ENCODE peak calls at places on chromosome 3, in six cellular contexts. One of them, this sample, is unnamed.

GRCh38 chr3:13866406-13866965 is 13.4 kb downstream of the WNT7A start:
- DNase-seq in left lung: no peak
- DNase-seq in heart left ventricle: no peak
- DNase-seq in thoracic aorta: no peak
- DNase-seq in HFFc6: no peak
- DNase-seq in GM12865: no peak
- DNase-seq in this sample: no peak

GRCh38 chr3:127800508-127800907 is 21.8 kb downstream of the MGLL start:
- DNase-seq in GM12865: peak
- DNase-seq in thoracic aorta: no peak
- DNase-seq in HFFc6: peak
- DNase-seq in left lung: no peak
- DNase-seq in heart left ventricle: no peak
- DNase-seq in this sample: no peak

GRCh38 chr3:182238141-182238540 is 526.4 kb downstream of the SOX2 start:
- DNase-seq in left lung: peak
- DNase-seq in HFFc6: no peak
- DNase-seq in heart left ventricle: peak
- DNase-seq in thoracic aorta: no peak
- DNase-seq in GM12865: no peak
- DNase-seq in this sample: no peak

GRCh38 chr3:87351913-87352312 is 75.5 kb upstream of the POU1F1 start:
- DNase-seq in heart left ventricle: no peak
- DNase-seq in thoracic aorta: no peak
- DNase-seq in HFFc6: no peak
- DNase-seq in left lung: no peak
- DNase-seq in GM12865: no peak
- DNase-seq in this sample: no peak

GRCh38 chr3:114214542-114215341 is 22.6 kb downstream of the ZNF80 start:
- DNase-seq in HFFc6: no peak
- DNase-seq in left lung: no peak
- DNase-seq in thoracic aorta: no peak
- DNase-seq in heart left ventricle: no peak
- DNase-seq in GM12865: peak
- DNase-seq in this sample: no peak

GRCh38 chr3:156981005-156981404 is 154.9 kb downstream of the LEKR1 start:
- DNase-seq in left lung: no peak
- DNase-seq in GM12865: no peak
- DNase-seq in HFFc6: no peak
- DNase-seq in heart left ventricle: no peak
- DNase-seq in thoracic aorta: no peak
- DNase-seq in this sample: no peak

GRCh38 chr3:14884665-14885064 is 62.7 kb upstream of the NR2C2 start:
- DNase-seq in left lung: no peak
- DNase-seq in heart left ventricle: no peak
- DNase-seq in HFFc6: no peak
- DNase-seq in GM12865: no peak
- DNase-seq in thoracic aorta: no peak
- DNase-seq in this sample: no peak

GRCh38 chr3:67635257-67635656 is 19.2 kb downstream of the SUCLG2 start:
- DNase-seq in HFFc6: peak
- DNase-seq in thoracic aorta: no peak
- DNase-seq in GM12865: peak
- DNase-seq in heart left ventricle: no peak
- DNase-seq in left lung: no peak
- DNase-seq in this sample: no peak

GRCh38 chr3:30659270-30660127 is 53.1 kb downstream of the TGFBR2 start:
- DNase-seq in thoracic aorta: no peak
- DNase-seq in heart left ventricle: peak
- DNase-seq in GM12865: no peak
- DNase-seq in left lung: no peak
- DNase-seq in HFFc6: peak
- DNase-seq in this sample: no peak

GRCh38 chr3:9552252-9552999 is 1.2 kb downstream of the LHFPL4 start:
- DNase-seq in heart left ventricle: peak
- DNase-seq in thoracic aorta: no peak
- DNase-seq in HFFc6: no peak
- DNase-seq in left lung: no peak
- DNase-seq in GM12865: peak
- DNase-seq in this sample: no peak

GRCh38 chr3:104198136-104198535 is 1168.6 kb upstream of the ALCAM start:
- DNase-seq in left lung: no peak
- DNase-seq in heart left ventricle: no peak
- DNase-seq in GM12865: no peak
- DNase-seq in thoracic aorta: no peak
- DNase-seq in HFFc6: no peak
- DNase-seq in this sample: no peak

GRCh38 chr3:78154521-78155186 is 1114.8 kb downstream of the ROBO2 start:
- DNase-seq in heart left ventricle: no peak
- DNase-seq in GM12865: no peak
- DNase-seq in HFFc6: no peak
- DNase-seq in thoracic aorta: no peak
- DNase-seq in left lung: no peak
- DNase-seq in this sample: no peak

GRCh38 chr3:116445291-116445841 is at the start of gene LSAMP:
- DNase-seq in thoracic aorta: no peak
- DNase-seq in HFFc6: no peak
- DNase-seq in left lung: no peak
- DNase-seq in heart left ventricle: no peak
- DNase-seq in GM12865: no peak
- DNase-seq in this sample: peak

GRCh38 chr3:14646589-14647413 is 4.8 kb upstream of the CCDC174 start:
- DNase-seq in left lung: no peak
- DNase-seq in heart left ventricle: no peak
- DNase-seq in HFFc6: no peak
- DNase-seq in GM12865: no peak
- DNase-seq in thoracic aorta: no peak
- DNase-seq in this sample: no peak

GRCh38 chr3:178385280-178385952 is 150.8 kb upstream of the KCNMB2 start:
- DNase-seq in left lung: no peak
- DNase-seq in thoracic aorta: no peak
- DNase-seq in heart left ventricle: no peak
- DNase-seq in GM12865: peak
- DNase-seq in HFFc6: peak
- DNase-seq in this sample: no peak

GRCh38 chr3:149657796-149658443 is at the start of gene WWTR1:
- DNase-seq in heart left ventricle: peak
- DNase-seq in left lung: peak
- DNase-seq in HFFc6: peak
- DNase-seq in GM12865: peak
- DNase-seq in thoracic aorta: peak
- DNase-seq in this sample: peak

GRCh38 chr3:72320911-72321385 is 527.3 kb downstream of the SHQ1 start:
- DNase-seq in heart left ventricle: peak
- DNase-seq in left lung: no peak
- DNase-seq in GM12865: no peak
- DNase-seq in thoracic aorta: no peak
- DNase-seq in HFFc6: no peak
- DNase-seq in this sample: no peak

GRCh38 chr3:8846176-8846575 is 76.8 kb upstream of the OXTR start:
- DNase-seq in GM12865: no peak
- DNase-seq in left lung: no peak
- DNase-seq in HFFc6: no peak
- DNase-seq in heart left ventricle: no peak
- DNase-seq in thoracic aorta: no peak
- DNase-seq in this sample: no peak

GRCh38 chr3:192022412-192022811 is 561.4 kb downstream of the PYDC2 start:
- DNase-seq in heart left ventricle: no peak
- DNase-seq in thoracic aorta: no peak
- DNase-seq in GM12865: no peak
- DNase-seq in left lung: no peak
- DNase-seq in HFFc6: peak
- DNase-seq in this sample: no peak

GRCh38 chr3:38001456-38002081 is 11.0 kb downstream of the VILL start:
- DNase-seq in thoracic aorta: no peak
- DNase-seq in heart left ventricle: peak
- DNase-seq in left lung: no peak
- DNase-seq in HFFc6: no peak
- DNase-seq in GM12865: no peak
- DNase-seq in this sample: no peak

GRCh38 chr3:84980011-84980410 is 21.2 kb downstream of the CADM2 start:
- DNase-seq in heart left ventricle: no peak
- DNase-seq in thoracic aorta: no peak
- DNase-seq in GM12865: no peak
- DNase-seq in left lung: peak
- DNase-seq in HFFc6: no peak
- DNase-seq in this sample: no peak

GRCh38 chr3:99246010-99246654 is 344.6 kb upstream of the DCBLD2 start:
- DNase-seq in left lung: no peak
- DNase-seq in GM12865: no peak
- DNase-seq in heart left ventricle: no peak
- DNase-seq in thoracic aorta: no peak
- DNase-seq in HFFc6: peak
- DNase-seq in this sample: no peak

GRCh38 chr3:65761890-65762605 is 276.7 kb downstream of the MAGI1 start:
- DNase-seq in heart left ventricle: no peak
- DNase-seq in thoracic aorta: no peak
- DNase-seq in HFFc6: no peak
- DNase-seq in left lung: no peak
- DNase-seq in GM12865: no peak
- DNase-seq in this sample: no peak

GRCh38 chr3:126542340-126543241 is 16.1 kb downstream of the C3orf22 start:
- DNase-seq in heart left ventricle: peak
- DNase-seq in GM12865: no peak
- DNase-seq in HFFc6: no peak
- DNase-seq in left lung: peak
- DNase-seq in thoracic aorta: no peak
- DNase-seq in this sample: peak

GRCh38 chr3:82618594-82618993 is 857.1 kb upstream of the GBE1 start:
- DNase-seq in thoracic aorta: no peak
- DNase-seq in HFFc6: no peak
- DNase-seq in GM12865: no peak
- DNase-seq in left lung: no peak
- DNase-seq in heart left ventricle: no peak
- DNase-seq in this sample: no peak

GRCh38 chr3:127628788-127629456 is at the start of gene PODXL2:
- DNase-seq in HFFc6: no peak
- DNase-seq in left lung: peak
- DNase-seq in GM12865: peak
- DNase-seq in heart left ventricle: peak
- DNase-seq in thoracic aorta: no peak
- DNase-seq in this sample: no peak

GRCh38 chr3:89419647-89420141 is 312.3 kb downstream of the EPHA3 start:
- DNase-seq in left lung: no peak
- DNase-seq in heart left ventricle: peak
- DNase-seq in HFFc6: no peak
- DNase-seq in thoracic aorta: no peak
- DNase-seq in GM12865: no peak
- DNase-seq in this sample: no peak

GRCh38 chr3:138567403-138567802 is 26.7 kb downstream of the CEP70 start:
- DNase-seq in HFFc6: no peak
- DNase-seq in left lung: no peak
- DNase-seq in GM12865: no peak
- DNase-seq in thoracic aorta: no peak
- DNase-seq in heart left ventricle: no peak
- DNase-seq in this sample: no peak

DNA sequence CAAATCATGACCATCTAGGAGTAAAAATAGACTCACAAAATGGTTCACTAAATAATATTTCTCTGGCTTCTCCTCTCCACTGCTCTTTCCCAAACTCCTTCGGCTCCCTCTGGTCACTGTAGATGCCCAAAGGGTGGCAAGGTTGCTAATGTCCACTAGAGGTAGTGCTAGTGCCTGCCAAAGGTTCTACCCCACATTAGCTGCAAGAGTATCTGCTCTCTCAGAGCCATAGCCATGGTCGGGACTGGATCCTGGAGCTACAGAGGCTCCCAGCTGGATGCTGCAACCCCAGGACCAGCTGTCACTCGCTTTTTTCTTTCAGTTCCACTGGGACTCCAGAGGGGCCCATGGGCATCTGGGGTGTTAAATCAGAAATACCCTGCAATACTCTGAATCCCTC is 8.5 kb downstream of the HTR3D start:
- DNase-seq in HFFc6: peak
- DNase-seq in thoracic aorta: no peak
- DNase-seq in heart left ventricle: no peak
- DNase-seq in GM12865: peak
- DNase-seq in left lung: no peak
- DNase-seq in this sample: no peak
- TF ChIP-seq CTCF in HFFc6: peak
- TF ChIP-seq CTCF in thoracic aorta: no peak
- TF ChIP-seq CTCF in heart left ventricle: peak
- TF ChIP-seq CTCF in GM12865: no peak
- TF ChIP-seq CTCF in left lung: no peak
- TF ChIP-seq CTCF in this sample: no peak

GRCh38 chr3:32147935-32148334 is 41.5 kb downstream of the GPD1L start:
- DNase-seq in heart left ventricle: no peak
- DNase-seq in thoracic aorta: no peak
- DNase-seq in left lung: no peak
- DNase-seq in GM12865: no peak
- DNase-seq in HFFc6: no peak
- DNase-seq in this sample: no peak
- TF ChIP-seq CTCF in heart left ventricle: no peak
- TF ChIP-seq CTCF in thoracic aorta: no peak
- TF ChIP-seq CTCF in left lung: no peak
- TF ChIP-seq CTCF in GM12865: no peak
- TF ChIP-seq CTCF in HFFc6: peak
- TF ChIP-seq CTCF in this sample: no peak

GRCh38 chr3:79369306-79369705 is 398.5 kb downstream of the ROBO1 start:
- DNase-seq in heart left ventricle: no peak
- DNase-seq in GM12865: no peak
- DNase-seq in left lung: no peak
- DNase-seq in thoracic aorta: no peak
- DNase-seq in HFFc6: peak
- DNase-seq in this sample: no peak
- TF ChIP-seq CTCF in heart left ventricle: no peak
- TF ChIP-seq CTCF in GM12865: no peak
- TF ChIP-seq CTCF in left lung: no peak
- TF ChIP-seq CTCF in thoracic aorta: no peak
- TF ChIP-seq CTCF in HFFc6: peak
- TF ChIP-seq CTCF in this sample: no peak

GRCh38 chr3:142366434-142366833 is 81.4 kb downstream of the XRN1 start:
- DNase-seq in HFFc6: peak
- DNase-seq in GM12865: no peak
- DNase-seq in thoracic aorta: no peak
- DNase-seq in left lung: no peak
- DNase-seq in heart left ventricle: no peak
- DNase-seq in this sample: no peak
- TF ChIP-seq CTCF in HFFc6: peak
- TF ChIP-seq CTCF in GM12865: no peak
- TF ChIP-seq CTCF in thoracic aorta: no peak
- TF ChIP-seq CTCF in left lung: no peak
- TF ChIP-seq CTCF in heart left ventricle: no peak
- TF ChIP-seq CTCF in this sample: no peak

DNA sequence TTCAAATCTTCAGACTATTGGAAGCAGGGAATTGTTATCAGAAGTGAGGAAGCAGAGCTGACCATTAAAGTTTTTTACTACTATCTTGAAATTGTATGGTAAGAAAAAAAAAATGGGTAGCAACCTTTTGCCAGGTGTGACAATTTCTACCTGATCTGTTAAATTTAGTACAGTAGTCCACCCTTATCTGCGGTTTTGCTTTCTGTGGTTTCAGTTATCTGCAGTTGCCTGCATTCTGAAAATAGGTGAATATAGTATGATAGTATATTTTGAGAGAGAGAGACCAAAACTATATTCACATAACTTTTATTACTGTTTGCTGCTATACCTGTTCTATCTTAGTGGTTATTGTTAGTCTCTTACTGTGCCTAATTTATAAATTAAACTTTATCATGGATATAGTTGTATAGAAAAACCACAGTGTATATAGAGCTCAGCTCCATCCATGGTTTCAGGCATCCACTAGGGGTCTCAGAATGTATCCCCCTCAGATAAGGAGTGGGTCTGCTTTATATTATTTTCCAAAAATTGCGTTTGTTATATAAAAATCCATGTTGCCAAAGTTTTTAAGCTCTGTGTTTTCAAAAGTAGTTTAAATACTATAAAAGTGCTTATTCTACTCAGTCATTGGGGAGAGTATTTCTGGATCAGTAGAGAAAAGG is 69.9 kb downstream of the PTPRG start:
- DNase-seq in left lung: no peak
- DNase-seq in GM12865: peak
- DNase-seq in HFFc6: no peak
- DNase-seq in thoracic aorta: no peak
- DNase-seq in heart left ventricle: no peak
- DNase-seq in this sample: no peak
- TF ChIP-seq CTCF in left lung: no peak
- TF ChIP-seq CTCF in GM12865: no peak
- TF ChIP-seq CTCF in HFFc6: peak
- TF ChIP-seq CTCF in thoracic aorta: no peak
- TF ChIP-seq CTCF in heart left ventricle: no peak
- TF ChIP-seq CTCF in this sample: no peak